ENCODE peak calls at places on chromosomes 13 and 19, in eight cellular contexts. H is stimulated activated CD8-positive, alpha-beta memory T cell treated with anti-CD3 and anti-CD28 coated beads, Interleukin-15, amount 100 ng/mL, for 4 hours; R is CD8-positive, alpha-beta T cell; K is heart right ventricle; E is activated CD4-positive, CD25-positive, alpha-beta regulatory T cell treated with anti-CD3 and anti-CD28 coated beads, Interleukin-2, amount 50 U/mL, for 16 hours; Q is DND-41; P is effector memory CD4-positive, alpha-beta T cell; N is iPS-NIHi11. I is an unnamed sample.

GRCh38 chr13:81872581-81872980 is 1531.7 kb upstream of the SPRY2 start:
- DNase-seq in N (no peak), E (no peak), R (no peak), P (no peak), Q (no peak), K (no peak), H (no peak), I (no peak)

GRCh38 chr13:69524459-69525155 is 583.0 kb upstream of the ATXN8OS start:
- DNase-seq in K (no peak), H (no peak), E (no peak), P (no peak), N (no peak), Q (no peak), R (no peak), I (no peak)

GRCh38 chr13:105389373-105389772 is 1146.1 kb downstream of the EFNB2 start:
- DNase-seq in K (no peak), R (no peak), N (no peak), E (no peak), H (no peak), Q (no peak), P (no peak), I (no peak)

GRCh38 chr19:1001538-1002166 is 1.4 kb downstream of the GRIN3B start:
- DNase-seq in H (peak), E (no peak), N (peak), K (peak), Q (peak), P (peak), R (peak), I (peak)

GRCh38 chr13:113489549-113490495 is 689 bp downstream of the DCUN1D2 start:
- DNase-seq in R (peak), N (no peak), P (no peak), E (no peak), K (no peak), H (no peak), Q (peak), I (no peak)

GRCh38 chr13:32098275-32098674 is 66.7 kb downstream of the FRY start:
- DNase-seq in E (no peak), H (no peak), Q (no peak), R (no peak), K (no peak), P (no peak), N (no peak), I (no peak)

GRCh38 chr19:33143897-33144405 is 12.0 kb downstream of the WDR88 start:
- DNase-seq in E (peak), P (peak), N (peak), R (peak), H (peak), K (peak), Q (peak), I (peak)

GRCh38 chr13:57123660-57124059 is 17.1 kb upstream of the PRR20A start:
- DNase-seq in K (no peak), N (no peak), R (no peak), Q (no peak), H (no peak), P (no peak), E (no peak), I (no peak)

GRCh38 chr13:29594710-29595379 is 643 bp downstream of the SLC7A1 start:
- DNase-seq in H (peak), P (peak), Q (peak), N (peak), K (peak), E (peak), R (peak), I (peak)

GRCh38 chr13:33862006-33862405 is 44.1 kb downstream of the RFC3 start:
- DNase-seq in H (no peak), Q (no peak), K (no peak), E (no peak), N (no peak), P (no peak), R (no peak), I (no peak)

GRCh38 chr13:48078251-48078656 is 16.6 kb downstream of the MED4 start:
- DNase-seq in R (no peak), H (no peak), K (no peak), E (no peak), Q (peak), P (no peak), N (peak), I (no peak)

GRCh38 chr19:11265785-11266236 is 3.5 kb upstream of the DOCK6 start:
- DNase-seq in Q (no peak), P (no peak), H (no peak), R (no peak), N (no peak), K (no peak), E (no peak), I (no peak)

GRCh38 chr19:50486823-50487515 is 10.3 kb upstream of the GARIN5A start:
- DNase-seq in P (peak), E (peak), H (no peak), Q (peak), R (peak), K (no peak), N (peak), I (no peak)

GRCh38 chr19:17289489-17289888 is 7.8 kb downstream of the ANKLE1 start:
- DNase-seq in Q (no peak), H (no peak), E (no peak), P (no peak), R (peak), N (peak), K (peak), I (no peak)

GRCh38 chr13:76783798-76784197 is 102.4 kb downstream of the KCTD12 start:
- DNase-seq in Q (no peak), P (no peak), H (no peak), K (no peak), R (no peak), E (no peak), N (peak), I (no peak)

GRCh38 chr13:71499944-71500514 is 367.0 kb downstream of the DACH1 start:
- DNase-seq in R (no peak), P (no peak), E (no peak), N (no peak), Q (no peak), H (no peak), K (no peak), I (no peak)

GRCh38 chr13:87536899-87537298 is 134.3 kb upstream of the SLITRK5 start:
- DNase-seq in N (no peak), P (no peak), K (no peak), H (no peak), R (no peak), Q (no peak), E (no peak), I (no peak)

I was measured in activated T-helper 1 cell treated with anti-CD3 and anti-CD28 coated beads, Interleukin-2, amount 50 U/mL, for 16 hours.